ENCODE peak calls at places on chromosomes 2 and 18, in nine cellular contexts. B is CD8-positive, alpha-beta T cell; Z is cardiac muscle cell; G is tibial artery; M is A549; L is thyroid gland; S is HepG2; I is adrenal gland; R is psoas muscle. W is an unnamed sample.

GRCh38 chr2:234494361-234495075 is 2.4 kb downstream of the ARL4C start:
- DNase-seq in B (no peak), Z (peak), G (no peak), M (peak), L (peak), S (no peak), I (no peak), R (no peak), W (no peak)

GRCh38 chr2:109450574-109451265 is 163.0 kb downstream of the SEPTIN10 start:
- DNase-seq in B (no peak), Z (no peak), G (peak), M (no peak), L (peak), S (no peak), I (no peak), R (peak), W (no peak)

GRCh38 chr2:142642654-142643053 is 234.8 kb upstream of the KYNU start:
- DNase-seq in B (no peak), Z (peak), G (no peak), M (no peak), L (no peak), S (no peak), I (no peak), R (no peak), W (no peak)

GRCh38 chr2:216936954-216937357 is 77.1 kb upstream of the TNP1 start:
- DNase-seq in B (no peak), Z (no peak), G (no peak), M (no peak), L (peak), S (no peak), I (no peak), R (peak), W (no peak)

GRCh38 chr18:32624182-32624723 is 148.6 kb downstream of the KLHL14 start:
- DNase-seq in B (no peak), Z (no peak), G (no peak), M (no peak), L (peak), S (no peak), I (no peak), R (no peak), W (no peak)

GRCh38 chr2:1759611-1759930 is 15.3 kb upstream of the PXDN start:
- DNase-seq in B (no peak), Z (no peak), G (no peak), M (no peak), L (no peak), S (no peak), I (no peak), R (no peak), W (peak)

GRCh38 chr2:219692521-219692920 is 65.1 kb downstream of the SLC4A3 start:
- DNase-seq in B (no peak), Z (no peak), G (no peak), M (no peak), L (no peak), S (no peak), I (no peak), R (no peak), W (no peak)

GRCh38 chr2:182593394-182593707 is 122.7 kb upstream of the DNAJC10 start:
- DNase-seq in B (no peak), Z (peak), G (no peak), M (no peak), L (no peak), S (no peak), I (no peak), R (no peak), W (no peak)

GRCh38 chr2:26758790-26759321 is 5.2 kb upstream of the SLC35F6 start:
- DNase-seq in B (no peak), Z (peak), G (no peak), M (no peak), L (no peak), S (no peak), I (peak), R (no peak), W (peak)

GRCh38 chr2:135882415-135882814 is 6.2 kb upstream of the MCM6 start:
- DNase-seq in B (no peak), Z (no peak), G (no peak), M (no peak), L (no peak), S (no peak), I (no peak), R (no peak), W (no peak)

GRCh38 chr2:73258913-73259215 is 24.8 kb downstream of the CCT7 start:
- DNase-seq in B (no peak), Z (no peak), G (no peak), M (no peak), L (no peak), S (no peak), I (no peak), R (no peak), W (no peak)

GRCh38 chr18:5868218-5868904 is 27.0 kb downstream of the TMEM200C start:
- DNase-seq in B (no peak), Z (peak), G (peak), M (peak), L (peak), S (peak), I (peak), R (peak), W (no peak)

GRCh38 chr2:206790311-206790935 is 25.0 kb downstream of the FASTKD2 start:
- DNase-seq in B (no peak), Z (no peak), G (no peak), M (no peak), L (no peak), S (no peak), I (no peak), R (no peak), W (no peak)

GRCh38 chr2:230928701-230929380 is 3.8 kb upstream of the GPR55 start:
- DNase-seq in B (no peak), Z (no peak), G (no peak), M (no peak), L (no peak), S (no peak), I (no peak), R (no peak), W (no peak)

GRCh38 chr2:219223831-219224610 is 5.3 kb upstream of the ABCB6 start:
- DNase-seq in B (no peak), Z (no peak), G (no peak), M (no peak), L (no peak), S (no peak), I (no peak), R (no peak), W (no peak)

GRCh38 chr18:75010725-75011124 is 198.2 kb downstream of the PTGR3 start:
- DNase-seq in B (no peak), Z (no peak), G (no peak), M (no peak), L (no peak), S (no peak), I (no peak), R (no peak), W (no peak)

GRCh38 chr2:145987797-145988196 is 1467.9 kb upstream of the ZEB2 start:
- DNase-seq in B (no peak), Z (peak), G (no peak), M (no peak), L (no peak), S (no peak), I (no peak), R (no peak), W (no peak)

GRCh38 chr18:74457043-74457742 is at the start of gene DIPK1C:
- DNase-seq in B (no peak), Z (no peak), G (no peak), M (peak), L (no peak), S (no peak), I (no peak), R (no peak), W (no peak)

GRCh38 chr2:66569321-66569851 is 134.5 kb downstream of the MEIS1 start:
- DNase-seq in B (no peak), Z (peak), G (no peak), M (no peak), L (no peak), S (no peak), I (peak), R (no peak), W (no peak)

GRCh38 chr2:178219247-178219646 is 24.9 kb downstream of the OSBPL6 start:
- DNase-seq in B (no peak), Z (no peak), G (no peak), M (no peak), L (no peak), S (no peak), I (no peak), R (no peak), W (no peak)

GRCh38 chr2:40173276-40173675 is 278.6 kb downstream of the SLC8A1 start:
- DNase-seq in B (no peak), Z (no peak), G (no peak), M (no peak), L (no peak), S (no peak), I (no peak), R (no peak), W (no peak)

GRCh38 chr2:224173882-224174415 is 134.9 kb upstream of the SERPINE2 start:
- DNase-seq in B (no peak), Z (no peak), G (no peak), M (no peak), L (no peak), S (no peak), I (no peak), R (no peak), W (no peak)

GRCh38 chr2:79292231-79292785 is 132.8 kb upstream of the REG3A start:
- DNase-seq in B (no peak), Z (no peak), G (no peak), M (no peak), L (no peak), S (no peak), I (no peak), R (no peak), W (no peak)

GRCh38 chr2:83594261-83594660 is 864.8 kb downstream of the SUCLG1 start:
- DNase-seq in B (no peak), Z (no peak), G (no peak), M (no peak), L (no peak), S (no peak), I (no peak), R (no peak), W (no peak)

GRCh38 chr2:36338827-36339145 is 16.8 kb upstream of the CRIM1 start:
- DNase-seq in B (no peak), Z (peak), G (no peak), M (peak), L (no peak), S (peak), I (no peak), R (no peak), W (no peak)

GRCh38 chr2:174142290-174142689 is 106.0 kb downstream of the OLA1 start:
- DNase-seq in B (no peak), Z (no peak), G (no peak), M (no peak), L (no peak), S (no peak), I (no peak), R (no peak), W (no peak)

DNA sequence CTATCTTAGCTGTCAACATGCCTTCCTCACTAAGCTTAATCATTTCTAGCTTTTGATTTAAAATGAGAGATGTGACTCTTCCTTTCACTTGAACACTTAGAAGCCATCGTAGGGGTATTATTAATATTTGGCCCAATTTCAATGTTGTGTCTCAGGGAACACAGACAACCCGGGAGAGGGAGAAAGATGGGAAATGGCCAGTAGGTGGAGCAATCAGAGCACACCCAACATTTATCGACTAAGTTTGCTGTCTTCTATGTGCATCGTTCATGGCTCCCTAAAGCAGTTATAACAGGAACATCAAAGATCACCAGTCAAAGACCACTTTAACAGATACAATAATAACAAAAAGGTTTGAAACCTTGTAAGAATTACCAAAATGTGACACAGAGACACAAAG is 110.2 kb downstream of the OLA1 start:
- DNase-seq in B (no peak), Z (peak), G (no peak), M (peak), L (no peak), S (peak), I (no peak), R (no peak), W (no peak)
- TF ChIP-seq CTCF in B (no peak), Z (peak), G (no peak), M (peak), L (no peak), S (peak), I (peak), R (peak), W (peak)

GRCh38 chr18:57518533-57518932 is 68.0 kb downstream of the FECH start:
- DNase-seq in B (no peak), Z (no peak), G (no peak), M (no peak), L (no peak), S (no peak), I (no peak), R (no peak), W (no peak)

GRCh38 chr18:57529151-57529550 is 57.4 kb downstream of the FECH start:
- DNase-seq in B (no peak), Z (no peak), G (no peak), M (no peak), L (no peak), S (no peak), I (no peak), R (no peak), W (no peak)

GRCh38 chr18:57527479-57528237 is 58.8 kb downstream of the FECH start:
- DNase-seq in B (no peak), Z (no peak), G (no peak), M (no peak), L (no peak), S (peak), I (peak), R (no peak), W (no peak)

GRCh38 chr18:57519668-57520424 is 66.7 kb downstream of the FECH start:
- DNase-seq in B (no peak), Z (no peak), G (no peak), M (peak), L (no peak), S (no peak), I (no peak), R (no peak), W (no peak)

GRCh38 chr18:57523171-57523956 is 63.1 kb downstream of the FECH start:
- DNase-seq in B (no peak), Z (no peak), G (peak), M (no peak), L (no peak), S (no peak), I (no peak), R (no peak), W (no peak)
- H3K4me3 ChIP-seq in B (no peak), Z (no peak), G (no peak), M (no peak), L (no peak), S (no peak), I (no peak), R (no peak), W (no peak)

GRCh38 chr2:128385365-128385764 is 66.7 kb upstream of the HS6ST1 start:
- DNase-seq in B (no peak), Z (no peak), G (peak), M (no peak), L (no peak), S (no peak), I (no peak), R (peak), W (no peak)
- TF ChIP-seq CTCF in B (no peak), Z (no peak), G (no peak), M (no peak), L (no peak), S (no peak), I (no peak), R (no peak), W (no peak)

GRCh38 chr2:240569523-240569997 is 1.3 kb downstream of the RNPEPL1 start:
- DNase-seq in B (no peak), Z (no peak), G (peak), M (no peak), L (no peak), S (no peak), I (no peak), R (peak), W (no peak)
- H3K4me3 ChIP-seq in B (peak), Z (peak), G (peak), M (peak), L (peak), S (peak), I (peak), R (peak), W (peak)

GRCh38 chr2:11142330-11142729 is 12.9 kb upstream of the SLC66A3 start:
- DNase-seq in B (no peak), Z (no peak), G (no peak), M (no peak), L (no peak), S (no peak), I (no peak), R (no peak), W (peak)
- TF ChIP-seq CTCF in B (no peak), Z (no peak), G (no peak), M (no peak), L (no peak), S (peak), I (no peak), R (no peak), W (no peak)

GRCh38 chr2:159252905-159253304 is 33.6 kb downstream of the WDSUB1 start:
- DNase-seq in B (no peak), Z (no peak), G (no peak), M (no peak), L (no peak), S (no peak), I (no peak), R (no peak), W (no peak)
- H3K4me3 ChIP-seq in B (no peak), Z (no peak), G (no peak), M (no peak), L (no peak), S (no peak), I (no peak), R (no peak), W (no peak)

DNA sequence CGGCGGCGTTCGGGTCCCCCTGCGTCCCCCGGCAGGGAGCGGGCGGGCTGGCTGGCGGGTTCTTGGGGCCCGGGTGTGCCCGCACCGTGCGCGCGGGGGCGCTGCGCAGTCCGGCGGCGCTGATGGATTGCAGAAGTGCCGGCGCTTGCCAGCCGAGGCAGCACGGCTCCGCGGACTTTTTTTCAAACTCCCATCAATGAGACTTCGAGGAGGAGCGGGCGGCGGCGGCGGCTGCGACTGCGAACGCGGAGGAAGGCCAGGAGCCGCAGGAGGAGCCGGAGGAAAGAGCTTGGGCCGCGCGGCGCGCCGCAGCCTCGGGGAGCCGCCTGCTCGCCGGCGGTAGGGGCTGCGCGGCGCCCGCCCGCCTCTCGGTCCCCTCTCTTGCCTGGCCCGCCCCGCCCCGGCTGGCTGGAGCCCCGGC is at the start of gene GLI2:
- DNase-seq in B (no peak), Z (peak), G (peak), M (peak), L (peak), S (peak), I (peak), R (peak), W (peak)
- TF ChIP-seq CTCF in B (no peak), Z (peak), G (peak), M (peak), L (no peak), S (peak), I (peak), R (peak), W (peak)

GRCh38 chr2:200901459-200902072 is 12.4 kb downstream of the NIF3L1 start:
- DNase-seq in B (peak), Z (peak), G (peak), M (peak), L (peak), S (peak), I (peak), R (no peak), W (no peak)
- H3K4me3 ChIP-seq in B (no peak), Z (no peak), G (no peak), M (no peak), L (no peak), S (no peak), I (no peak), R (no peak), W (no peak)

GRCh38 chr2:111662771-111663470 is 221.1 kb downstream of the ANAPC1 start:
- DNase-seq in B (no peak), Z (peak), G (no peak), M (no peak), L (no peak), S (no peak), I (no peak), R (no peak), W (no peak)

GRCh38 chr2:111665011-111665410 is 219.0 kb downstream of the ANAPC1 start:
- DNase-seq in B (no peak), Z (no peak), G (no peak), M (no peak), L (no peak), S (no peak), I (no peak), R (no peak), W (no peak)

GRCh38 chr2:111662039-111662740 is 221.8 kb downstream of the ANAPC1 start:
- DNase-seq in B (no peak), Z (peak), G (no peak), M (no peak), L (no peak), S (no peak), I (no peak), R (no peak), W (no peak)

GRCh38 chr2:111664451-111664850 is 219.5 kb downstream of the ANAPC1 start:
- DNase-seq in B (no peak), Z (no peak), G (no peak), M (no peak), L (no peak), S (no peak), I (no peak), R (no peak), W (no peak)

GRCh38 chr2:111663471-111663951 is 220.5 kb downstream of the ANAPC1 start:
- DNase-seq in B (no peak), Z (peak), G (no peak), M (no peak), L (no peak), S (peak), I (no peak), R (no peak), W (no peak)
- TF ChIP-seq CTCF in B (no peak), Z (peak), G (no peak), M (no peak), L (no peak), S (peak), I (no peak), R (no peak), W (no peak)

W was measured in kidney.